ENCODE peak calls at places on chromosomes 2 and 18, in five cellular contexts. A is HFF-Myc; C is endothelial cell; U is naive thymus-derived CD4-positive, alpha-beta T cell; Q is AG04449. W is an unnamed sample.

GRCh38 chr2:30385327-30385726 is 61.7 kb upstream of the LCLAT1 start:
- DNase-seq in U (no peak), C (peak; percentile 70), A (no peak), Q (no peak), W (peak; percentile 44)

GRCh38 chr2:238241970-238242369 is 2.1 kb upstream of the HES6 start:
- DNase-seq in A (no peak), C (no peak), U (no peak), Q (no peak), W (no peak)

GRCh38 chr2:70088508-70089219 is 1.4 kb downstream of the PCBP1 start:
- DNase-seq in U (no peak), Q (no peak), A (no peak), C (no peak), W (peak; percentile 48)

GRCh38 chr18:23682472-23682871 is 6.8 kb upstream of the LAMA3 start:
- DNase-seq in U (no peak), A (no peak), C (no peak), Q (no peak), W (no peak)

GRCh38 chr2:24855703-24856102 is 62.5 kb downstream of the CENPO start:
- DNase-seq in A (peak; percentile 67), U (no peak), Q (no peak), C (no peak), W (peak; percentile 25)

GRCh38 chr18:63109789-63110188 is 209.8 kb downstream of the BCL2 start:
- DNase-seq in U (no peak), C (no peak), A (no peak), Q (no peak), W (no peak)

GRCh38 chr2:191894681-191895147 is 47.8 kb upstream of the CAVIN2 start:
- DNase-seq in U (no peak), Q (peak; percentile 40), C (no peak), A (no peak), W (peak; percentile 88)

GRCh38 chr2:188808921-188809320 is 165.3 kb upstream of the COL3A1 start:
- DNase-seq in C (no peak), Q (peak; percentile 95), A (no peak), U (no peak), W (peak; percentile 90)

GRCh38 chr2:161384864-161385263 is 31.2 kb upstream of the TBR1 start:
- DNase-seq in C (no peak), A (no peak), Q (no peak), U (peak; percentile 21), W (no peak)

GRCh38 chr2:21123473-21124393 is at the start of gene TDRD15:
- DNase-seq in C (no peak), A (no peak), U (no peak), Q (no peak), W (no peak)

GRCh38 chr2:126527836-126528490 is 128.0 kb upstream of the GYPC start:
- DNase-seq in Q (peak; percentile 3), A (peak; percentile 6), U (peak; percentile 54), C (peak; percentile 72), W (peak; percentile 3)

GRCh38 chr18:30113454-30113853 is 929.1 kb downstream of the DSC3 start:
- DNase-seq in C (no peak), U (no peak), A (no peak), Q (no peak), W (no peak)

GRCh38 chr2:102975996-102976636 is 214.3 kb downstream of the TMEM182 start:
- DNase-seq in U (no peak), C (peak; percentile 66), Q (no peak), A (no peak), W (no peak)

GRCh38 chr2:46368416-46368815 is 71.2 kb downstream of the EPAS1 start:
- DNase-seq in U (no peak), Q (no peak), A (no peak), C (no peak), W (no peak)

GRCh38 chr2:43238176-43238575 is 11.8 kb upstream of the ZFP36L2 start:
- DNase-seq in C (no peak), U (no peak), A (no peak), Q (no peak), W (no peak)

GRCh38 chr2:45244928-45245327 is 235.7 kb upstream of the SIX2 start:
- DNase-seq in C (no peak), A (no peak), Q (no peak), U (no peak), W (peak; percentile 56)

GRCh38 chr2:47594656-47595055 is 188.3 kb upstream of the MSH6 start:
- DNase-seq in U (no peak), C (no peak), Q (no peak), A (no peak), W (no peak)

GRCh38 chr2:140893685-140894084 is 1237.1 kb downstream of the LRP1B start:
- DNase-seq in U (no peak), A (no peak), C (no peak), Q (peak; percentile 38), W (peak; percentile 77)

GRCh38 chr2:22497789-22498188 is 887.2 kb upstream of the KLHL29 start:
- DNase-seq in A (no peak), C (no peak), Q (no peak), U (no peak), W (no peak)

GRCh38 chr2:188269004-188269403 is 22.7 kb upstream of the GULP1 start:
- DNase-seq in U (no peak), C (no peak), A (no peak), Q (no peak), W (no peak)

GRCh38 chr2:75047907-75048625 is 89.6 kb downstream of the POLE4 start:
- DNase-seq in Q (no peak), C (no peak), U (no peak), A (no peak), W (peak; percentile 79)

GRCh38 chr18:45617284-45617683 is 2.0 kb downstream of the SLC14A2 start:
- DNase-seq in U (no peak), Q (peak; percentile 37), A (peak; percentile 50), C (no peak), W (peak; percentile 73)

GRCh38 chr2:176554107-176555048 is 285.1 kb downstream of the MTX2 start:
- DNase-seq in Q (no peak), U (peak; percentile 30), A (peak; percentile 51), C (peak; percentile 29), W (peak; percentile 53)

GRCh38 chr2:84678214-84678613 is 161.9 kb downstream of the DNAH6 start:
- DNase-seq in C (no peak), A (no peak), U (peak; percentile 10), Q (no peak), W (no peak)

GRCh38 chr2:170715062-170715931 is at the start of gene SP5:
- DNase-seq in C (peak; percentile 59), Q (no peak), U (peak; percentile 29), A (no peak), W (peak; percentile 25)

GRCh38 chr2:96954490-96954846 is 31.9 kb downstream of the FAM178B start:
- DNase-seq in U (no peak), C (no peak), Q (no peak), A (no peak), W (no peak)

GRCh38 chr2:140185076-140185475 is 1404.9 kb upstream of the NXPH2 start:
- DNase-seq in A (no peak), U (no peak), Q (no peak), C (no peak), W (no peak)

GRCh38 chr2:219418570-219419189 is 503 bp downstream of the DES start:
- DNase-seq in U (no peak), C (no peak), Q (no peak), A (no peak), W (peak; percentile 45)

GRCh38 chr2:88818381-88818780 is 126.9 kb downstream of the RPIA start:
- DNase-seq in A (no peak), Q (no peak), C (no peak), U (no peak), W (no peak)

GRCh38 chr2:157438907-157439791 is 4.7 kb downstream of the CYTIP start:
- DNase-seq in U (no peak), C (no peak), A (no peak), Q (no peak), W (peak; percentile 76)

GRCh38 chr18:9694952-9695495 is 13.1 kb upstream of the RAB31 start:
- DNase-seq in Q (no peak), A (no peak), C (no peak), U (no peak), W (no peak)

GRCh38 chr2:114442545-114442944 is at the start of gene DPP10:
- DNase-seq in U (no peak), C (peak; percentile 68), A (no peak), Q (no peak), W (no peak)

GRCh38 chr2:40147360-40147759 is 304.5 kb downstream of the SLC8A1 start:
- DNase-seq in C (no peak), A (no peak), Q (no peak), U (no peak), W (peak; percentile 29)

GRCh38 chr2:17229414-17229813 is 288.8 kb downstream of the RAD51AP2 start:
- DNase-seq in A (no peak), C (no peak), Q (no peak), U (no peak), W (no peak)

GRCh38 chr2:46446871-46447568 is 32.3 kb upstream of the TMEM247 start:
- DNase-seq in C (no peak), A (no peak), U (no peak), Q (no peak), W (no peak)

GRCh38 chr18:21183670-21184069 is 58.4 kb upstream of the GREB1L start:
- DNase-seq in U (no peak), C (no peak), A (peak; percentile 30), Q (no peak), W (no peak)